ENCODE peak calls at places on chromosomes 11 and 22, in four cellular contexts. I is tibial nerve, V is transverse colon, X is ovary. Q is an unnamed sample.

GRCh38 chr11:9160166-9160565 is 68.8 kb upstream of the SCUBE2 start:
- DNase-seq in I (no peak), V (no peak), X (no peak), Q (no peak)

GRCh38 chr11:126491092-126491491 is 135.6 kb downstream of the ST3GAL4 start:
- DNase-seq in I (no peak), V (no peak), X (no peak), Q (no peak)

GRCh38 chr11:93704237-93704636 is 37.1 kb downstream of the TAF1D start:
- DNase-seq in I (no peak), V (no peak), X (no peak), Q (no peak)

GRCh38 chr11:82771781-82772180 is 38.1 kb upstream of the FAM181B start:
- DNase-seq in I (no peak), V (no peak), X (no peak), Q (no peak)

GRCh38 chr11:86574493-86575207 is 97.8 kb downstream of the ME3 start:
- DNase-seq in I (no peak), V (no peak), X (no peak), Q (no peak)

GRCh38 chr11:44427432-44427831 is 117.5 kb upstream of the ALX4 start:
- DNase-seq in I (no peak), V (no peak), X (no peak), Q (no peak)

GRCh38 chr11:94450061-94450460 is 43.6 kb downstream of the MRE11 start:
- DNase-seq in I (no peak), V (no peak), X (no peak), Q (no peak)

GRCh38 chr11:12397953-12398352 is 20.6 kb downstream of the PARVA start:
- DNase-seq in I (no peak), V (peak; percentile 50), X (peak; percentile 78), Q (no peak)

GRCh38 chr11:79045811-79046304 is 395.0 kb downstream of the TENM4 start:
- DNase-seq in I (no peak), V (no peak), X (no peak), Q (no peak)

GRCh38 chr11:116472661-116473060 is 300.1 kb downstream of the BUD13 start:
- DNase-seq in I (no peak), V (no peak), X (no peak), Q (no peak)

GRCh38 chr22:41237707-41238569 is 2.8 kb downstream of the CHADL start:
- DNase-seq in I (no peak), V (peak; percentile 86), X (peak; percentile 53), Q (peak; percentile 95)

GRCh38 chr22:38482662-38483308 is 14.9 kb downstream of the KDELR3 start:
- DNase-seq in I (no peak), V (no peak), X (no peak), Q (no peak)

GRCh38 chr11:119262668-119263351 is 54.1 kb downstream of the MCAM start:
- DNase-seq in I (no peak), V (no peak), X (no peak), Q (no peak)

DNA sequence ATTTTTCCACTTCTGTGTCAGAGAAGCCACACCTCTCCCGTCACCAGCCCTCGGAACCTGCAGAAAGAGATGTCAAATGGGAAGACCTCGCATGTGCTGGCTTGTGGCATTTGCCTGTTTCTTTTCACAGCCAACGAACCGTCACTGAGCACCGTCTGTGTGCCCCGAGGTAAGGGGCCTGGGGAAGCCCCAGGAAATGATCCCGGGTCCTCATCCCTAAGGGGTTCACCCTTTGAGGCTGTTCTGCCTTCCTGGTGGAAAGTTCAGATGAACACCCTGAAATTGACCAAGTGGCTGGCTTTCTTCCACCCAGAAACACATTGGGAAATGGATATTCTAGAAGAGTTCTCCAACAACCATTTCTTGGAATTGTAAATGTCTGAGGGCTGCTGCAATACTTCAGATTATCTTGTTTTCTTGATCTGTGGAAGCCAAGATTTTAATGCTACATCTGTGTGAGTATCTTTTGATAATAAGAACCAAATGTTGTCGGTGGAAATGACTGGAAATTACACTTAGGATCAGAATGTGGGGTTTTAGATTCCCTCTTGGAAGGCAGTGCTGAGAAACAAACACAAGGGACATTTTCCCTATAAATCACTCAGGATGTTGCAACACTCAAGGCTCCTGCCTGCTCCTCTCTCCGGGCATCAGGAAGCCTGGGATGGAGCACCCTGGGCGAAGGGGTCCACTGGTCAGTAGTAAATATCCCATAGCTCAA is 37.6 kb downstream of the RIBC2 start:
- DNase-seq in I (no peak), V (no peak), X (no peak), Q (no peak)
- TF ChIP-seq EP300 in I (peak; percentile 91), V (no peak), X (peak; percentile 87), Q (no peak)

GRCh38 chr11:1510928-1511327 is 24.3 kb upstream of the MOB2 start:
- DNase-seq in I (no peak), V (no peak), X (no peak), Q (no peak)
- H3K4me1 ChIP-seq in I (peaks cover 46% of the 10 kb centered on the region), V (peaks cover 32% of the 10 kb centered on the region), X (peaks cover 29% of the 10 kb centered on the region), Q (peaks cover 60% of the 10 kb centered on the region)

DNA sequence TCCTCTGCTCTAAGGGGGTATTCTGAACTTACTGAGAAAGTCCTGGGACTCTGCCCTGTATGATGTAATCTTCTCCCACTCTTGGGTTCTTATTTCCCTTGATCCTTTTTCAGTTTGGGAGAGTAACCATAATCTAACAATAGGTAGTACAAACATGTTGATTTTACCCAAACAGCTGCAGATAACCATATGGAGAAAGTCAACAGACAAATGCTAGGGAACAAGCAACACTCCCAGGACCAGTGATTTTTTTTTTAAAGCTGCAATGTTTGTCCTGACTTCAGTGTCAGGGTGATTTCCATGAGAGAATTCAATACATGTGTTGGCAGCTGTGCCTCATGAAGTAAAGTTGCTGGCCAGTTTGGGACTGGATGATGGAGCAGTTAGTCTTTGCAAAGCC is 156.5 kb downstream of the FCHSD2 start:
- DNase-seq in I (no peak), V (no peak), X (no peak), Q (no peak)
- H3K27ac ChIP-seq in I (no peak overlapping the region), V (no peak overlapping the region), X (no peak overlapping the region), Q (no peak overlapping the region)

DNA sequence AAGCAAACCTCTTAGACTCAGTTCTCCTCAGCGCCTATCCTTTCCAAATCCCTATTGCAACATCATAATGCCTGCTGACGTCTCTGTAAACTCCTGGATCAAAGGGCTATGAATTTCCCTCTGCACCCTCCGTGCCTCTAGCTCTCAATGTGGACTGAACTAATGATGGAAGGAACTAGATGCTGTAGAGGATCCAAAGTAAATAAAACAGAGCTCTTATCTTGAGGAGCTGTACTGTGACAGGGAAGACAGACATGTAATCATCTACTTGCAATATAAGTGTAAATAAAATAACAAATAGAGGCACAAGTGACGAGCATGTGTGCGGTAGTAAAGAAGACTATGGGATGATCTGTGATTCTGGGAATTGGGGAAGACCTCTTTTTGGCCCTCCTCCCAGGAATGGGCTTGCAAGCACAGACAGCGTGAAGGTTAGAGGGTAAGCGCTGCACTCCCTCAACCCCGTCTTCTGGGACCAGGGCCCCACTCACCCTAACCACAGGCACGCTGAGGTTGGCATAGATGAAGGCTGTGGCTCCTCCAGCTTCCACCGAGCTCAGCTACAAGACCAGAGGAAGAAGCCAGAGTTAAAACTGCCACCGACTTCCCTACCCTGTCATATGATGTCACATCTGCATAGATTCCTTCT is 42.2 kb downstream of the P4HA3 start:
- DNase-seq in I (no peak), V (no peak), X (no peak), Q (no peak)
- TF ChIP-seq EP300 in I (no peak), V (no peak), X (no peak), Q (no peak)

DNA sequence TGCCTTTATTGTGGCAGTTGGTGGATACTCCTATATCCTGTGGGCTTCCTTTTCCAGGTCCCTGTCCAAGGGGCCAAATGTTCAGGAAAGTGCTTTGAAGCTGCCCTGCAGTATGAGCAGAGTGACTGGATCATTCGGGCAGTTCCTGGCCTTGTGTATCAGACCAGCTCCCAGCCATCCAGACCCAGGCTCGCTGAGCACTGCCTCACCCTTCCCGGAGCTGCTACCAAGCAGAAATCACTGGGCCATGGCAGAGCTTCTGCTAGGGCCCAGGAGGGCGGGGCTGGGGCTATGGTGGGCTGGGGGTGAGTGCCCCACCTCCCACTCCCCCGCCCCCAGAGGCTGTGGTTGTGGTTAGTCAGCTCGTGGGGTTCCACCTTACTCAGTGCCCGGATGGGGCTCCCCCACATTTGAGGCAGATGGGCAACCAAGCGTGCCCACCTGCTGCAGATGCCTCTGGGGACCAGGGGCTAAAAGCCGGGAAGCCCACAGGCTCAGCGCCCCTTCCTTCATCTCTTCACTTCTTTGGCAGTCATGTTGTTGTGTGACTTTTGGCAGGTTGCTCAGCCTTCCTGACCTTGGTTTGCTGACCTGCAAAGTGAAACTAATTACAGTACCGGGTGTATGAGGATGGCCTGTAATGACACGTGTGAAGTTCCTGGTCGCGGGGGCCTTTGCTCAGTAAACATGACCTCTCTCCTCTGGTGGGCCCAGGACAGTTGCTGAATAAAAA is 2.0 kb upstream of the LRRC32 start:
- DNase-seq in I (no peak), V (peak; percentile 41), X (no peak), Q (peak; percentile 62)
- H3K4me1 ChIP-seq in I (peaks cover 16% of the 10 kb centered on the region), V (peaks cover 28% of the 10 kb centered on the region), X (peaks cover 11% of the 10 kb centered on the region), Q (peaks cover 27% of the 10 kb centered on the region)

GRCh38 chr11:65227879-65228278 is 33.9 kb upstream of the POLA2 start:
- DNase-seq in I (no peak), V (no peak), X (no peak), Q (no peak)

GRCh38 chr11:65225284-65226102 is 36.3 kb upstream of the POLA2 start:
- DNase-seq in I (peak; percentile 41), V (peak; percentile 69), X (peak; percentile 53), Q (peak; percentile 72)

GRCh38 chr11:65224939-65225283 is 36.9 kb upstream of the POLA2 start:
- DNase-seq in I (peak; percentile 32), V (peak; percentile 41), X (peak; percentile 26), Q (no peak)

GRCh38 chr11:65223031-65223430 is 38.7 kb upstream of the POLA2 start:
- DNase-seq in I (no peak), V (no peak), X (no peak), Q (peak; percentile 69)

GRCh38 chr11:65226103-65226442 is 35.7 kb upstream of the POLA2 start:
- DNase-seq in I (no peak), V (no peak), X (no peak), Q (no peak)
- H3K27ac ChIP-seq in I (peak overlapping the region; percentile 77), V (no peak overlapping the region), X (no peak overlapping the region), Q (no peak overlapping the region)

DNA sequence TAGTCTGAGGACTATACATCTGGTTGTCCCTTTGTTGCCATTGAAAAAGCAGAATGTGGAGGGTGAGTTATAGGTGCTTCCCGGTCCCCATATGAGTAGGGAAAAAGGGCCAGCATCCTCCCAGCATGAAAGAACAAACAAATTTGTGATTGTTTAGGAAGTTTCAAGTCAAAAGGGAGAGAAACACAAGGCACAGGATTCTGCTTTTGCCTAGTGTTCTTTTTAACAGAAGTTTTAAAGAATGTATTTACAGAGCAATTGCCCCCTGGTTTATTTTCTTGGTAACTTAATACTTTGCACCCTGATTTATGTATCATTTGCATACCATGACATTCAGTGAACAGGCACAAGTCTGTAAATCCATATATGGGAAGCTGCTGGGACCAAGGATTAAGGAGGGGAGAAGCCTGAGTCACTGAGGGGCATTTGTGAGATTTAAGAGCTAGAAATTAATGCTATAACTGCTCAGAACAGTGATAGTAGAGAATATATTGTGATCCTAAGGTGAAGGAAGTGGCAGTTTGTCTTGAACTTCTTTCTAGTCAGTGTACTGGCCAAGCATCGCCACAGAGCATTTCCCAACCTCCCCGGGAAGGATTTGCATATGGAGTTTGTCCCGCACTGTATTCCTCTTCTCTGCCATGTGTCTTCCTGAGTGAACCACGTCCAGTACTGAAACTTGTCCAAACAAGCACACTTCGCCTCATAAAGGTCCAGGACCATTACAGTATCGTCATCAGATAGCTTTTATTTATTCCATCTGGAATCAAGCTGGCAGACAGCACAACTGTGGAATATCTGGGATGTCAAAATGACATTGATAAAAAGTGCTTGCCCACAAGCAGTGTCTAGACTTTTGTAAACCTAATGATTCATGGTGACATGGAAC is 103.0 kb downstream of the DBX1 start:
- DNase-seq in I (no peak), V (no peak), X (no peak), Q (no peak)
- TF ChIP-seq EP300 in I (no peak), V (no peak), X (no peak), Q (no peak)